ENCODE peak calls at places on chromosomes 11 and 22, in five cellular contexts. C, W, I, X and A are unnamed samples.

GRCh38 chr11:106480581-106481185 is 403.2 kb downstream of the AASDHPPT start:
- DNase-seq in C (no peak), I (no peak), W (peak), X (no peak), A (peak)

GRCh38 chr11:1823376-1824220 is 11.2 kb upstream of the SYT8 start:
- DNase-seq in W (no peak), I (no peak), C (no peak), X (no peak), A (no peak)

GRCh38 chr11:117908261-117908895 is 20.8 kb downstream of the TMPRSS13 start:
- DNase-seq in W (no peak), I (no peak), C (no peak), X (no peak), A (no peak)

GRCh38 chr22:24329453-24329852 is 58.8 kb downstream of the SPECC1L start:
- DNase-seq in C (no peak), I (no peak), W (no peak), X (no peak), A (no peak)

GRCh38 chr11:65695459-65696241 is 16.4 kb upstream of the KAT5 start:
- DNase-seq in C (no peak), X (no peak), I (no peak), W (no peak), A (no peak)

GRCh38 chr11:16193897-16194381 is 162.4 kb downstream of the SOX6 start:
- DNase-seq in C (no peak), I (no peak), X (no peak), W (peak), A (no peak)

GRCh38 chr11:26079966-26080365 is 252.0 kb upstream of the ANO3 start:
- DNase-seq in W (no peak), C (no peak), X (no peak), I (no peak), A (no peak)

GRCh38 chr22:23282089-23282501 is 101.8 kb downstream of the BCR start:
- DNase-seq in I (no peak), W (peak), C (peak), X (peak), A (peak)

GRCh38 chr22:47625531-47626427 is 863.3 kb downstream of the TBC1D22A start:
- DNase-seq in C (no peak), X (no peak), I (no peak), W (no peak), A (no peak)

GRCh38 chr11:18466402-18466801 is 10.7 kb downstream of the LDHAL6A start:
- DNase-seq in I (no peak), X (no peak), W (no peak), C (no peak), A (no peak)

GRCh38 chr11:118878187-118878586 is 5.5 kb upstream of the CXCR5 start:
- DNase-seq in I (peak), X (no peak), W (no peak), C (no peak), A (no peak)

GRCh38 chr22:43042101-43042780 is 27.3 kb upstream of the PACSIN2 start:
- DNase-seq in X (no peak), C (no peak), W (peak), I (no peak), A (peak)

GRCh38 chr22:24189249-24190158 is 8.2 kb downstream of the SUSD2 start:
- DNase-seq in X (peak), W (peak), C (no peak), I (peak), A (peak)

GRCh38 chr22:37892566-37893338 is 13.3 kb upstream of the MICALL1 start:
- DNase-seq in W (no peak), C (peak), X (no peak), I (no peak), A (no peak)

GRCh38 chr11:90288207-90288821 is 65.5 kb upstream of the CHORDC1 start:
- DNase-seq in W (peak), I (peak), C (no peak), X (no peak), A (peak)

GRCh38 chr11:20840341-20840740 is 171.0 kb downstream of the NELL1 start:
- DNase-seq in X (no peak), I (no peak), C (no peak), W (no peak), A (no peak)

GRCh38 chr22:45262931-45263789 is 21.6 kb upstream of the UPK3A start:
- DNase-seq in C (no peak), X (no peak), I (peak), W (no peak), A (no peak)

GRCh38 chr22:49929553-49929979 is 11.1 kb downstream of the CRELD2 start:
- DNase-seq in W (no peak), I (peak), C (no peak), X (no peak), A (peak)

GRCh38 chr11:36155770-36156485 is 133.3 kb downstream of the COMMD9 start:
- DNase-seq in I (no peak), W (peak), C (no peak), X (peak), A (peak)

GRCh38 chr22:49140921-49141680 is 686.6 kb downstream of the BRD1 start:
- DNase-seq in I (no peak), X (no peak), C (no peak), W (no peak), A (no peak)

GRCh38 chr11:79466411-79466810 is 25.6 kb upstream of the TENM4 start:
- DNase-seq in X (peak), W (peak), C (no peak), I (no peak), A (peak)

GRCh38 chr11:95293116-95293515 is 62.1 kb upstream of the SESN3 start:
- DNase-seq in W (no peak), X (no peak), C (no peak), I (no peak), A (no peak)

GRCh38 chr11:75246006-75246672 is 5.6 kb downstream of the TPBGL start:
- DNase-seq in W (no peak), C (no peak), X (no peak), I (no peak), A (no peak)

GRCh38 chr22:46030241-46030880 is 53.4 kb upstream of the WNT7B start:
- DNase-seq in C (no peak), X (no peak), I (no peak), W (no peak), A (no peak)

GRCh38 chr11:16252373-16252772 is 104.0 kb downstream of the SOX6 start:
- DNase-seq in X (no peak), C (no peak), I (no peak), W (peak), A (no peak)

GRCh38 chr11:63699906-63700305 is 18.6 kb downstream of the RTN3 start:
- DNase-seq in C (no peak), X (no peak), W (no peak), I (no peak), A (no peak)

GRCh38 chr22:24105018-24105360 is 76.3 kb upstream of the SUSD2 start:
- DNase-seq in I (no peak), X (no peak), C (no peak), W (peak), A (no peak)

GRCh38 chr11:37449146-37449545 is 851.1 kb upstream of the RAG2 start:
- DNase-seq in C (no peak), I (no peak), X (peak), W (peak), A (peak)

GRCh38 chr11:95652002-95652472 is 137.5 kb downstream of the FAM76B start:
- DNase-seq in C (no peak), W (no peak), I (no peak), X (no peak), A (no peak)

GRCh38 chr22:39367040-39367439 is 17.2 kb downstream of the SYNGR1 start:
- DNase-seq in W (no peak), C (no peak), I (no peak), X (no peak), A (no peak)

GRCh38 chr11:74357449-74357848 is 40.8 kb downstream of the PGM2L1 start:
- DNase-seq in C (no peak), X (no peak), I (no peak), W (peak), A (no peak)

GRCh38 chr22:41009222-41009948 is 58.2 kb downstream of the RBX1 start:
- DNase-seq in W (peak), I (no peak), C (no peak), X (peak), A (peak)

GRCh38 chr11:63248966-63249365 is 5.6 kb upstream of the SLC22A25 start:
- DNase-seq in X (no peak), C (no peak), W (no peak), I (no peak), A (no peak)

GRCh38 chr11:94179696-94180095 is 51.1 kb downstream of the PANX1 start:
- DNase-seq in I (no peak), C (no peak), X (no peak), W (no peak), A (no peak)

GRCh38 chr22:31628362-31628761 is 33.7 kb downstream of the PISD start:
- DNase-seq in C (no peak), W (no peak), X (no peak), I (no peak), A (no peak)

GRCh38 chr22:31629741-31630184 is 32.3 kb downstream of the PISD start:
- DNase-seq in X (no peak), W (no peak), I (peak), C (no peak), A (no peak)

GRCh38 chr22:31627223-31627731 is 34.7 kb downstream of the PISD start:
- DNase-seq in W (no peak), I (no peak), C (no peak), X (no peak), A (no peak)

GRCh38 chr22:31630331-31631329 is 31.4 kb downstream of the PISD start:
- DNase-seq in X (no peak), W (peak), I (peak), C (peak), A (peak)

DNA sequence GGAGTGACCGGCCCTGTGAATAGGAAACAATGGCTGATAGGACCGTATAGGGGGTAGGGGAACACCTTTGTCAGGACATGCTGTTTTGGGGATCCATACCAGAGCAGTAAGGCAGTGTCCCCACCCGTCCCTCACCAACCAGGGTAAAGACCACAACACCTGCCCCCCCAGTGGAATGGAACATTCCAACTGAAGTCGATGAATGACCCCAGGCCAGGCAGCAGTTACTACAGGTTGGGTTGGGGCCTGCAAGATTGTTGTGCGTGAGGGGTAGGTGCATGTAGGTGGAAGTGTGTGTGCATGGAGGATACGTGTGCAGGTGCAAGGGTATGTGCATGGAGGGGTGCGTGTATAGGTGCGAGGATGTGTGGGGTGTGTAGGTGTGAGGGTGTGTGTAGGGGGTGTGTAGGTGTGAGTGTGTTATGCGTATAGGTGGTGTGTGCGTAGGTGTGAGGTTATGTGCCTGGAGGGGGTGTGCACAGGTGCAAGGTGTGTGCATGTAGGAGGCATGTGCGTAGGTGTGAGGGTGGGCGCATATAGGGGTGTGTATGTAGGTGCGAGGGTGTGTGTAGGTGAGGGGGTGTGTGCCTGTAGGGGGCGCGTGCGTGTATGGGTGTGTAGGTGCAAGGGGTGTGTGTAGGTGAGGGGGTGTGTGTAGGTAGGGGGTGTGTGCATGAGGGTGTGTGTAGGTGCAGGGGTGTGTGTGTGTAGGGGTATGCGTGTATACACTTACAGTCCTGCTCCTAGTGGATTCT is 32.9 kb downstream of the PISD start:
- DNase-seq in X (no peak), I (no peak), W (no peak), C (no peak), A (no peak)
- TF ChIP-seq CTCF in X (no peak), I (peak), W (peak), C (no peak), A (no peak)

DNA sequence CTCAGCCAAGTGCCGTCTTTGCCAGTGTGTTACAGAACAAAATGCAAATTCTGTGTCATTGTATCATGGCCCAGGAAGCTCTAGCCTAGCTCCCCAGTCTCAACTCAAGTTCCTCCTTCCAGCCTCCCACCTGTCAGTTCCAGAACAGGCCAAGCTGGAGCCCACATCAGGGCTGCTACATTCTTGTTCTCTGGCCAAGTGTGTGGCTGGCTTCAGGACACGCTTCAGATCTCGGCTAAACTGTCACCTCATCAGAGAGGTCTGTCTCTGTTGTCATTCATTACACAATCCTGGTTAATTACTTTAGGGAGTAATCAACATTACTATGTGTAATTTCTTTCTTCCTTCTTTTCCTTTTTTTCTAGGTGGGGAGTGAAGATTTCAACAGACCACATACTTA is 347.0 kb upstream of the SYN3 start:
- DNase-seq in C (no peak), W (no peak), X (no peak), I (no peak), A (no peak)
- H3K4me3 ChIP-seq in C (no peak), W (no peak), X (no peak), I (no peak), A (no peak)

DNA sequence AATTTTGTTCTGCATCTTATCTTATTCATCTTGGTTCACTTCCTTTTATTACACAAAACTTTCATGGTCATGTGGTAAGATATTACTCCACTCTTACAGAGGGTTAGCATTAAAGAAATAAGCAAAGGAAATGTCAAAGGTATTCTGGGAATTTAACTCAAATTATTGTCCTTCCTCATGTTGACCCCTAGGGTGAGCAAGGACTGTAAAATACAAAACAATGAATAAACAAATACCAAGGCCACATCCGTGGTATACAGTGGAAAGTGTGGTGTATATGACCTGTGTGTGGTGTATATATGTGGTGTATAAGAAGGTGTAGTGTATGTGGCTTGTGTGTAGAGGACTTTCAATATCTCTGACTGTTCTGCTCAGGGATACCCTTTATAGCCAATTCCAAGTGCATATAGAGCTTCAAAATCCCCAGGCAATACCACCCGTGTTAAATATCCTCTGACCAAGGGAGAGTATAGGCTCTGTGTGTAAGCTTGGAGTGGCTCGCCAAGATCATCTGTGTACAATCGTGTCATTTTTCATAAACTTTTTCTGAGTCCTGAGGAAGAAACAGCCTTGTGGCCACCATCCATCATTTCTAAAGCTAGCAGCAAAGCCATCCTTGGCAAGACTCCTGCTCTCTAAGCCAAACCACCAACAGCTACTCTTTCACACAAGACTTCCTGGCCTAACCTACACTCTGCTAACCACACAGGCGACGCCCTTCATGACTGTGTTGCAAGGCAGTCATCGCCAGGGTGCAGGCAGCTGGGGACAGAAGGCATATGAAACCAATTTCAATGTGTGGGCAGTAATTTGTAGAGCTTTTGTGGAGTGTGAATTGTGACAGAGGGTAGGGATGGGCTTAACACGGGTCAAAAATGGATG is 548.0 kb downstream of the ETS1 start:
- DNase-seq in W (peak), C (no peak), X (no peak), I (no peak), A (peak)
- TF ChIP-seq CTCF in W (peak), C (no peak), X (peak), I (peak), A (no peak)

GRCh38 chr11:11998091-11998781 is 10.2 kb downstream of the DKK3 start:
- DNase-seq in I (no peak), C (no peak), X (peak), W (peak), A (peak)
- H3K4me3 ChIP-seq in I (no peak), C (peak), X (peak), W (peak), A (peak)

GRCh38 chr22:17915676-17916075 is 108.7 kb downstream of the MICAL3 start:
- DNase-seq in X (no peak), C (no peak), I (no peak), W (no peak), A (no peak)
- TF ChIP-seq CTCF in X (no peak), C (no peak), I (no peak), W (no peak), A (no peak)

GRCh38 chr11:124864176-124864891 is 898 bp upstream of the ROBO3 start:
- DNase-seq in I (no peak), X (no peak), W (no peak), C (no peak), A (no peak)

GRCh38 chr11:124864892-124865180 is 396 bp upstream of the ROBO3 start:
- DNase-seq in I (no peak), W (no peak), C (no peak), X (no peak), A (no peak)

GRCh38 chr11:124865181-124865901 is at the start of gene ROBO3:
- DNase-seq in W (no peak), X (no peak), I (no peak), C (no peak), A (no peak)

GRCh38 chr11:124867700-124868099 is 2.5 kb downstream of the ROBO3 start:
- DNase-seq in X (no peak), W (peak), I (peak), C (no peak), A (peak)

GRCh38 chr11:124865902-124866851 is 945 bp downstream of the ROBO3 start:
- DNase-seq in X (no peak), W (peak), I (no peak), C (no peak), A (peak)
- H3K4me3 ChIP-seq in X (peak), W (peak), I (no peak), C (peak), A (no peak)

DNA sequence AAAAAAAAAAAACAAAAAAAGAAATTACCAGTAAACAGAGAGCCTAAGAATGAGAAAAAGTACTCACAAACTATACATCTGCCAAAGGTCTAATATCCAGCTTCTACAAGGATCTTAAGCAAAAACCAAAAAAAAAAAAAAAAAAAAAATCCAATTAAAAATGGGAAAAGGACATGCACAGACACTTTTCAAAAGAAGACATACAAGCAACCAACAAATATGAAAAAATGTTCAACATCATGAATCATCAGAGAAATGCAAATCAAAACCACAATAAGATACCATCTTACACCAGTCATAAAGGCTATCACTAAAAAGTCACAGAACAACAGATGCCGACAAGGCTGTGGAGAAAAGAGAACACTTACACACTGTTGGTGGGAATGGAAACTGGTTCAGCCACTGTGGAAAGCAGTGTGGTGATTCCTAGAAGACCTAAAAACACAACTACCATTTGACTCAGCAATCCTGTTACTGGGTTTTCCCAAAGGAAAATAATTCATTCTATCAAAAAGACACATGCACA is 18.3 kb downstream of the MS4A6A start:
- DNase-seq in W (no peak), C (no peak), X (no peak), I (no peak), A (no peak)
- TF ChIP-seq CTCF in W (no peak), C (no peak), X (no peak), I (no peak), A (no peak)

GRCh38 chr11:45339754-45340519 is 53.8 kb upstream of the SYT13 start:
- DNase-seq in I (peak), W (peak), X (peak), C (peak), A (peak)
- H3K4me3 ChIP-seq in I (peak), W (no peak), X (no peak), C (peak), A (no peak)